ENCODE peak calls at places on chromosomes 5 and 9, in eight cellular contexts. Z is A549, H is uterus, W is erythroblast, V is Peyer's patch, G is right lobe of liver, Y is body of pancreas, A is esophagus squamous epithelium. I is an unnamed sample.

GRCh38 chr5:174563899-174564298 is 160.5 kb upstream of the MSX2 start:
- DNase-seq in Z (no peak), H (no peak), W (no peak), V (no peak), G (no peak), Y (peak), A (no peak), I (no peak)

GRCh38 chr5:5006548-5006947 is 133.6 kb upstream of the ADAMTS16 start:
- DNase-seq in Z (no peak), H (no peak), W (no peak), V (no peak), G (no peak), Y (no peak), A (no peak), I (no peak)

GRCh38 chr9:109331353-109331752 is 10.5 kb upstream of the EPB41L4B start:
- DNase-seq in Z (no peak), H (no peak), W (no peak), V (peak), G (no peak), Y (peak), A (no peak), I (peak)

GRCh38 chr5:154478224-154478565 is at the start of gene HAND1:
- DNase-seq in Z (peak), H (peak), W (no peak), V (peak), G (no peak), Y (peak), A (no peak), I (no peak)

GRCh38 chr5:432928-433791 is 9.8 kb upstream of the EXOC3 start:
- DNase-seq in Z (no peak), H (no peak), W (no peak), V (peak), G (no peak), Y (no peak), A (no peak), I (no peak)

GRCh38 chr5:102855684-102856373 is 100.7 kb downstream of the PAM start:
- DNase-seq in Z (no peak), H (no peak), W (no peak), V (no peak), G (no peak), Y (no peak), A (no peak), I (no peak)

GRCh38 chr9:110260911-110261310 is 4.6 kb upstream of the TXN start:
- DNase-seq in Z (no peak), H (no peak), W (no peak), V (no peak), G (no peak), Y (no peak), A (no peak), I (no peak)

GRCh38 chr9:113520109-113520642 is 56.6 kb downstream of the RGS3 start:
- DNase-seq in Z (peak), H (no peak), W (no peak), V (peak), G (no peak), Y (peak), A (no peak), I (no peak)

GRCh38 chr9:5873439-5873838 is 17.2 kb upstream of the MLANA start:
- DNase-seq in Z (no peak), H (no peak), W (no peak), V (no peak), G (no peak), Y (no peak), A (no peak), I (peak)

GRCh38 chr5:109654455-109654854 is 35.3 kb upstream of the MAN2A1 start:
- DNase-seq in Z (no peak), H (no peak), W (no peak), V (no peak), G (no peak), Y (no peak), A (no peak), I (no peak)

GRCh38 chr9:96256800-96257199 is 45.2 kb downstream of the HSD17B3 start:
- DNase-seq in Z (no peak), H (no peak), W (no peak), V (no peak), G (no peak), Y (no peak), A (no peak), I (no peak)

GRCh38 chr5:135319928-135320606 is 79.0 kb downstream of the MACROH2A1 start:
- DNase-seq in Z (no peak), H (peak), W (peak), V (no peak), G (no peak), Y (no peak), A (no peak), I (no peak)

GRCh38 chr9:109192732-109193361 is 25.8 kb upstream of the FRRS1L start:
- DNase-seq in Z (peak), H (no peak), W (peak), V (peak), G (peak), Y (peak), A (no peak), I (peak)

GRCh38 chr9:89372230-89372816 is 54.0 kb downstream of the SECISBP2 start:
- DNase-seq in Z (no peak), H (no peak), W (no peak), V (no peak), G (no peak), Y (no peak), A (no peak), I (no peak)

GRCh38 chr9:109886617-109887016 is 106.6 kb downstream of the PALM2AKAP2 start:
- DNase-seq in Z (no peak), H (no peak), W (no peak), V (no peak), G (no peak), Y (no peak), A (no peak), I (no peak)

GRCh38 chr9:33785914-33786313 is 9.4 kb upstream of the PRSS3 start:
- DNase-seq in Z (no peak), H (no peak), W (peak), V (no peak), G (no peak), Y (peak), A (no peak), I (peak)

GRCh38 chr9:31683126-31683525 is 701.3 kb upstream of the ACO1 start:
- DNase-seq in Z (no peak), H (no peak), W (no peak), V (no peak), G (no peak), Y (no peak), A (no peak), I (no peak)

GRCh38 chr9:32783168-32783891 is at the start of gene TMEM215:
- DNase-seq in Z (peak), H (no peak), W (peak), V (no peak), G (peak), Y (no peak), A (no peak), I (peak)

GRCh38 chr5:65721050-65721774 is 697 bp downstream of the SGTB start:
- DNase-seq in Z (peak), H (peak), W (peak), V (peak), G (peak), Y (peak), A (no peak), I (peak)

GRCh38 chr5:149063017-149063687 is at the start of gene SH3TC2:
- DNase-seq in Z (peak), H (no peak), W (peak), V (no peak), G (peak), Y (peak), A (no peak), I (peak)

GRCh38 chr9:113387560-113388230 is 10.9 kb upstream of the HDHD3 start:
- DNase-seq in Z (no peak), H (no peak), W (no peak), V (peak), G (peak), Y (peak), A (no peak), I (no peak)

GRCh38 chr9:36721846-36722588 is 149.3 kb downstream of the MELK start:
- DNase-seq in Z (no peak), H (no peak), W (peak), V (peak), G (no peak), Y (peak), A (no peak), I (no peak)

GRCh38 chr5:96997265-96997859 is 61.5 kb downstream of the LNPEP start:
- DNase-seq in Z (peak), H (peak), W (peak), V (no peak), G (no peak), Y (no peak), A (no peak), I (peak)

GRCh38 chr9:124118894-124119293 is 107.3 kb downstream of the LHX2 start:
- DNase-seq in Z (no peak), H (no peak), W (no peak), V (no peak), G (no peak), Y (no peak), A (no peak), I (no peak)

GRCh38 chr5:83472508-83473343 is 1.2 kb downstream of the VCAN start:
- DNase-seq in Z (peak), H (peak), W (peak), V (peak), G (peak), Y (peak), A (no peak), I (peak)

GRCh38 chr5:83551826-83552225 is 80.3 kb downstream of the VCAN start:
- DNase-seq in Z (no peak), H (no peak), W (no peak), V (no peak), G (no peak), Y (no peak), A (no peak), I (no peak)

GRCh38 chr5:112390327-112390726 is 28.8 kb downstream of the EPB41L4A start:
- DNase-seq in Z (no peak), H (no peak), W (no peak), V (no peak), G (peak), Y (peak), A (no peak), I (no peak)

GRCh38 chr5:90503596-90503995 is 25.8 kb downstream of the LYSMD3 start:
- DNase-seq in Z (no peak), H (no peak), W (no peak), V (no peak), G (no peak), Y (no peak), A (no peak), I (no peak)

GRCh38 chr9:129463477-129463876 is 157.4 kb downstream of the C9orf50 start:
- DNase-seq in Z (no peak), H (no peak), W (no peak), V (no peak), G (no peak), Y (no peak), A (no peak), I (no peak)

GRCh38 chr9:137575725-137576411 is 2.9 kb downstream of the DPH7 start:
- DNase-seq in Z (no peak), H (no peak), W (peak), V (no peak), G (no peak), Y (no peak), A (no peak), I (no peak)

GRCh38 chr9:114638441-114638840 is 19.2 kb downstream of the TEX53 start:
- DNase-seq in Z (no peak), H (no peak), W (no peak), V (no peak), G (no peak), Y (no peak), A (no peak), I (no peak)

GRCh38 chr5:154385236-154385512 is 60.6 kb upstream of the SAP30L start:
- DNase-seq in Z (no peak), H (no peak), W (no peak), V (peak), G (no peak), Y (no peak), A (no peak), I (peak)

GRCh38 chr9:77586591-77586990 is 61.5 kb downstream of the GNA14 start:
- DNase-seq in Z (no peak), H (no peak), W (no peak), V (no peak), G (no peak), Y (no peak), A (no peak), I (peak)

GRCh38 chr5:34053133-34053532 is 10.1 kb upstream of the C1QTNF3 start:
- DNase-seq in Z (no peak), H (no peak), W (no peak), V (no peak), G (no peak), Y (no peak), A (no peak), I (no peak)

GRCh38 chr5:180154821-180155220 is 54.2 kb downstream of the RASGEF1C start:
- DNase-seq in Z (no peak), H (no peak), W (no peak), V (peak), G (no peak), Y (no peak), A (no peak), I (peak)

GRCh38 chr9:105693435-105694275 is 686 bp upstream of the TMEM38B start:
- DNase-seq in Z (peak), H (no peak), W (no peak), V (no peak), G (no peak), Y (no peak), A (no peak), I (no peak)

GRCh38 chr5:169299651-169300467 is 1.1 kb downstream of the SLIT3 start:
- DNase-seq in Z (peak), H (no peak), W (no peak), V (no peak), G (no peak), Y (no peak), A (no peak), I (no peak)

GRCh38 chr5:139294372-139295165 is 1.0 kb downstream of the MATR3 start:
- DNase-seq in Z (peak), H (peak), W (peak), V (peak), G (peak), Y (peak), A (no peak), I (peak)
- TF ChIP-seq POLR2A in Z (no peak), H (peak), W (no peak), V (no peak), G (no peak), Y (no peak), A (no peak), I (no peak)

GRCh38 chr5:88889165-88890069 is 6.4 kb upstream of the MEF2C start:
- DNase-seq in Z (no peak), H (peak), W (peak), V (peak), G (peak), Y (peak), A (peak), I (peak)
- TF ChIP-seq POLR2A in Z (no peak), H (peak), W (peak), V (no peak), G (no peak), Y (no peak), A (no peak), I (no peak)

DNA sequence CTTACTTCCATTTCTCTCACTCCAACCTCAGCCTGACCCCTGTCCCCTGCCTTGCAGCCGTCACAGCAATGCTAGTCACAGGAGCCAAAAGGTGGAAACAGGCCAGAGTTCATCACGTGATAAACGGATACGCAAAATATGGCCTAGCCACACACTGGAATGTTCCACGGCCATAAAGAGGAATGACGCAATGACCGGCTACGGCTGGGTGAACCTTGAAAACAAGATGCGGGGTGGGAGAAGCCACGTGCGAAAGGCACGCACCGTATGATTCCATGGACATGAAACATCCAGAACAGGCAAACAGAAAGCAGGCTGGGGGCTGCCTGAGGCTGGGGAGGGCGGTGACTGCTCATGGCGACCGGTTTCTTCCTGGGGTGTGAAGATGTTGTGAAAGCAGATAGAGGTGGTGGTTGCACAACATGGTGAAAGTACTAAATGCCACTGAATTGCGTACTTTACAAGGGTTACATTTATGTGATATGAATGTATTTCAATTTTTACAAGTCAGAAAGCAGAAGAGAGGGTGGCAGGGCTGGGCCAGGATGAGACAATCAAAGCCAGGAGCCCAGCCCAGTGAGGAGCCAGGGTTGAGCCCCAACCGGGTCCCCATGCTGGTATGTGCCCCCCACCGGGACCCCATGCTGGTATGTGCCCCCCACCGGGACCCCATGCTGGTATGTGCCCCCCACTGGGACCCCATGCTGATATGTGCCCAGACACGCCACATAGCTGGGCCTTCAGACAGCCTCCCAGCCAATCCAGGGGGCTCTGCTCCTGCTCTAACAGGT is 117.8 kb upstream of the SARDH start:
- DNase-seq in Z (no peak), H (peak), W (no peak), V (peak), G (peak), Y (peak), A (no peak), I (no peak)
- TF ChIP-seq POLR2A in Z (no peak), H (no peak), W (no peak), V (no peak), G (peak), Y (no peak), A (no peak), I (no peak)

DNA sequence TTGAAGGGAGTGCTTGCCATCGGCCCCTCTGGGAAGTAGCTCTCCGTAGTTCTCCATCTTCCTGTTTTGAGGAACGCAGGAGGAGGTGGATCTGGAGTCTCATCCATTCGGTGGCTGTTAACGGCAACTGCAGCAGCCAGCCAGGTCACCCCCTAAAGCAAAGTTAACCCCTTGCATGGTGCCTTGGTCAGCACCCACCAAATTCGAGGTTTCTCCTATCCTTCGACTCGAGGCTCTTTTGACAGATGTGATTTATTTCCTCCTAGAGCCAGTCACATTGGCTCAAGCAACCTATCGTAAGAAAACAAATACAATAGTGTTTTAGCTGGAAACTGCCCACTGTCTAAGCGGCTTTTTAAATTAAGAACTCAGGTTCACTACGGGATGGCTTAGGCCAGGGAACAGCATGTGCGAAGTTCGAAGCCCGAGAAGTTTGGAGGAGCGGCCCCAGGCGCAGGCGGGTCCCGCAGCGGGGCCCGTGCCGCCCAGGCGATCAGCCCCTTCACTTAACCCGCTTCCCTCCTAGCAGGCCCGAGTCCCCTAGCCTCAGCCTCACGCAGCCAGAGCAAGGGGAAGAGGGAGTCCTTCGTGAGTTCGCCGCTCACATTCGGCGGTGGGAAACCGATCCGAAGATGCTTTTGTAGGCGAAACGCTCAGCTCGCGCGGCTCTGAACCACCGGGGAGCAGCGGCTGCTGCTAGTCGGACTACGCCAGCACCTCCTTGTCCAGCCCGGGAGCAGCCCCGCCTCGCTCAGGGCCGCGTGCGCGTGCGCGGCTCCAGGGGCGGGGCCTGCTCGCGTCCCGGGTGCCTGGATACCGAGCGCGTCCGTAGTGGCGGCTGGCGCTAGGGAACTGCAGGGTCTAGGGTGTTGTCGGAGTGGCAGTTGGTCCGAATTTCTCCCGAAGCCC is at the start of gene ROPN1L:
- DNase-seq in Z (peak), H (peak), W (peak), V (peak), G (peak), Y (peak), A (no peak), I (peak)
- TF ChIP-seq POLR2A in Z (peak), H (peak), W (no peak), V (no peak), G (peak), Y (peak), A (peak), I (peak)

GRCh38 chr5:42806004-42806700 is 5.5 kb downstream of the SELENOP start:
- DNase-seq in Z (no peak), H (no peak), W (no peak), V (no peak), G (no peak), Y (no peak), A (no peak), I (no peak)

GRCh38 chr5:42804717-42805339 is 6.9 kb downstream of the SELENOP start:
- DNase-seq in Z (no peak), H (no peak), W (no peak), V (no peak), G (no peak), Y (no peak), A (no peak), I (no peak)

GRCh38 chr5:42808888-42809611 is 2.6 kb downstream of the SELENOP start:
- DNase-seq in Z (no peak), H (no peak), W (no peak), V (no peak), G (no peak), Y (no peak), A (no peak), I (no peak)

GRCh38 chr5:42807722-42808447 is 3.8 kb downstream of the SELENOP start:
- DNase-seq in Z (no peak), H (no peak), W (no peak), V (no peak), G (peak), Y (peak), A (no peak), I (no peak)

DNA sequence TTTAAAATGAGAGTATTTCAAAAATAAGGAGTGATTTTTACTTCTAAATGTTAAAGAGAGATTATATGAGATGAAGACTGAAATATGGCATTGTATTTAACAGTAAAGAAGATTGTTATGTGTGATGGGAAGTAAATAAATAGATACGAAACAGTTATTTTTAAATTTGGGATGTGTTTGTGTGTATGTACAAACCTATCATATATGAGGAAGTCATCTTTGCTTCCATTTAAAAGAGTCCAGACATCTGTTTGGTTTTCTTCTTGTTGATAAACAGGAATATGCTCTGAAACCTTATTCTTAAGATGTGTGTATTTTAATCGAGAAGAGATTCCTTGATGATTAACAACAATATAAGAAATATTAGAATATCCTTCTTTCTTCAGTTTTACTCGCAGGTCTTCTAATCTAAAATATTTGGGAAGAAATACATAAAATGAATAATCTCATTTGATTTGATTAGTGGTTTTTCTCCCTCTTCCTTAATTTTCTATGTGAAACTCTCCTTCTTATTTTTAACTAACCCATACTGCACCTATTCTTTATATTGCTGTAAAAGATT is 4.9 kb downstream of the SELENOP start:
- DNase-seq in Z (no peak), H (no peak), W (no peak), V (no peak), G (no peak), Y (no peak), A (no peak), I (no peak)
- TF ChIP-seq POLR2A in Z (no peak), H (no peak), W (no peak), V (no peak), G (no peak), Y (no peak), A (no peak), I (no peak)

GRCh38 chr9:17018001-17018491 is 116.8 kb upstream of the CNTLN start:
- DNase-seq in Z (no peak), H (no peak), W (no peak), V (no peak), G (no peak), Y (no peak), A (no peak), I (peak)
- TF ChIP-seq POLR2A in Z (no peak), H (no peak), W (no peak), V (no peak), G (no peak), Y (no peak), A (no peak), I (no peak)

GRCh38 chr5:16508730-16509531 is 43.3 kb upstream of the ZNF622 start:
- DNase-seq in Z (no peak), H (no peak), W (no peak), V (no peak), G (peak), Y (peak), A (no peak), I (peak)
- TF ChIP-seq POLR2A in Z (no peak), H (no peak), W (no peak), V (peak), G (peak), Y (peak), A (no peak), I (no peak)

I was measured in testis.